ENCODE peak calls at places on chromosomes 1 and 21, in four cellular contexts. R is iPS-NIHi11, B is amniotic stem cell, I is Daoy. O is an unnamed sample.

GRCh38 chr1:186574951-186575747 is 105.1 kb downstream of the PTGS2 start:
- DNase-seq in B (no peak), R (no peak), I (no peak), O (no peak)

GRCh38 chr1:54705153-54705552 is 10.5 kb upstream of the TTC4 start:
- DNase-seq in B (no peak), I (no peak), R (no peak), O (no peak)

GRCh38 chr1:236602171-236602570 is 2.1 kb downstream of the HEATR1 start:
- DNase-seq in I (no peak), B (no peak), R (no peak), O (peak)

GRCh38 chr1:164805399-164805798 is 246.4 kb downstream of the PBX1 start:
- DNase-seq in R (no peak), I (no peak), B (no peak), O (no peak)

GRCh38 chr1:93662481-93663190 is 19.0 kb downstream of the BCAR3 start:
- DNase-seq in R (no peak), B (no peak), I (peak), O (no peak)

GRCh38 chr1:72362538-72362937 is 80.2 kb upstream of the NEGR1 start:
- DNase-seq in I (no peak), R (no peak), B (no peak), O (no peak)

GRCh38 chr21:43016728-43017127 is 42.4 kb downstream of the PKNOX1 start:
- DNase-seq in R (no peak), B (no peak), I (no peak), O (no peak)

GRCh38 chr1:53410691-53411090 is 48.5 kb upstream of the DMRTB1 start:
- DNase-seq in R (no peak), B (no peak), I (no peak), O (no peak)

GRCh38 chr1:117007719-117008013 is 6.1 kb downstream of the CD101 start:
- DNase-seq in B (no peak), I (no peak), R (no peak), O (no peak)

GRCh38 chr1:18134324-18135046 is 26.9 kb downstream of the IGSF21 start:
- DNase-seq in I (peak), B (no peak), R (no peak), O (peak)

GRCh38 chr21:29246614-29247013 is 52.1 kb upstream of the BACH1 start:
- DNase-seq in I (no peak), B (no peak), R (no peak), O (no peak)

GRCh38 chr1:222911866-222912265 is 97.0 kb downstream of the DISP1 start:
- DNase-seq in B (no peak), R (no peak), I (no peak), O (no peak)

GRCh38 chr1:181548491-181548890 is 65.2 kb downstream of the CACNA1E start:
- DNase-seq in I (peak), B (no peak), R (no peak), O (no peak)

GRCh38 chr1:19643602-19644419 is at the start of gene NBL1:
- DNase-seq in B (no peak), I (peak), R (peak), O (peak)

GRCh38 chr1:33348676-33349080 is 27.8 kb upstream of the A3GALT2 start:
- DNase-seq in B (no peak), I (peak), R (no peak), O (no peak)

GRCh38 chr1:182198006-182198605 is 136.6 kb upstream of the ZNF648 start:
- DNase-seq in R (peak), I (no peak), B (no peak), O (no peak)

GRCh38 chr1:92843046-92843423 is 11.2 kb downstream of the RPL5 start:
- DNase-seq in R (no peak), I (no peak), B (no peak), O (no peak)